ENCODE peak calls at places on chromosome 1, in ten cellular contexts. T is mesendoderm; I is hepatocyte; J is colonic mucosa; S is right lobe of liver; C is CD4-positive, alpha-beta memory T cell; Q is heart left ventricle; B is sigmoid colon; F is lung; H is breast epithelium. O is an unnamed sample.
A peak's percentile ranks its signal among the peaks of the same experiment; 100 is the strongest.

GRCh38 chr1:8985915-8986813 is 40.1 kb downstream of the SLC2A7 start:
- DNase-seq in T (no peak), I (peak; percentile 58), J (peak; percentile 82), S (peak; percentile 83), C (no peak), Q (peak; percentile 78), B (peak; percentile 95), F (peak; percentile 75), H (peak; percentile 92), O (peak; percentile 98)

GRCh38 chr1:43976890-43977289 is 2.1 kb upstream of the B4GALT2 start:
- DNase-seq in T (no peak), I (no peak), J (no peak), S (peak; percentile 39), C (no peak), Q (no peak), B (no peak), F (no peak), H (no peak), O (no peak)

GRCh38 chr1:231935856-231936255 is 309.3 kb downstream of the DISC1 start:
- DNase-seq in T (no peak), I (no peak), J (no peak), S (no peak), C (no peak), Q (no peak), B (no peak), F (no peak), H (no peak), O (no peak)

GRCh38 chr1:172893146-172893841 is 157.4 kb downstream of the TNFSF18 start:
- DNase-seq in T (no peak), I (no peak), J (no peak), S (no peak), C (no peak), Q (peak; percentile 42), B (no peak), F (no peak), H (no peak), O (no peak)

GRCh38 chr1:96926176-96926575 is 204.6 kb downstream of the PTBP2 start:
- DNase-seq in T (no peak), I (no peak), J (no peak), S (no peak), C (no peak), Q (no peak), B (no peak), F (no peak), H (no peak), O (no peak)

GRCh38 chr1:197024460-197024859 is 42.6 kb downstream of the F13B start:
- DNase-seq in T (no peak), I (no peak), J (no peak), S (no peak), C (no peak), Q (no peak), B (no peak), F (no peak), H (no peak), O (no peak)

GRCh38 chr1:179953974-179954493 is 576 bp upstream of the CEP350 start:
- DNase-seq in T (no peak), I (peak; percentile 55), J (no peak), S (no peak), C (no peak), Q (no peak), B (peak; percentile 65), F (peak; percentile 34), H (no peak), O (no peak)

GRCh38 chr1:116401646-116402176 is 28.7 kb downstream of the ATP1A1 start:
- DNase-seq in T (no peak), I (no peak), J (no peak), S (no peak), C (no peak), Q (no peak), B (no peak), F (no peak), H (no peak), O (no peak)

GRCh38 chr1:21939650-21940374 is 2.7 kb upstream of the HSPG2 start:
- DNase-seq in T (no peak), I (peak; percentile 92), J (peak; percentile 82), S (peak; percentile 79), C (no peak), Q (peak; percentile 86), B (peak; percentile 96), F (peak; percentile 79), H (peak; percentile 83), O (peak; percentile 56)

GRCh38 chr1:17251246-17251645 is 2.3 kb downstream of the PADI3 start:
- DNase-seq in T (no peak), I (no peak), J (no peak), S (no peak), C (no peak), Q (no peak), B (no peak), F (no peak), H (no peak), O (no peak)

GRCh38 chr1:210259496-210259895 is 26.9 kb downstream of the SERTAD4 start:
- DNase-seq in T (no peak), I (no peak), J (no peak), S (no peak), C (no peak), Q (no peak), B (no peak), F (no peak), H (no peak), O (no peak)

GRCh38 chr1:213821175-213821942 is 166.4 kb upstream of the PROX1 start:
- DNase-seq in T (no peak), I (no peak), J (no peak), S (no peak), C (no peak), Q (no peak), B (no peak), F (no peak), H (no peak), O (no peak)

GRCh38 chr1:175503538-175503937 is 239.9 kb downstream of the TNR start:
- DNase-seq in T (no peak), I (no peak), J (no peak), S (no peak), C (no peak), Q (no peak), B (no peak), F (no peak), H (no peak), O (no peak)

GRCh38 chr1:184242507-184242943 is 144.3 kb upstream of the C1orf21 start:
- DNase-seq in T (peak; percentile 82), I (peak; percentile 38), J (no peak), S (no peak), C (no peak), Q (no peak), B (no peak), F (no peak), H (no peak), O (no peak)

GRCh38 chr1:16048573-16049189 is 5.1 kb downstream of the CLCNKB start:
- DNase-seq in T (peak; percentile 94), I (peak; percentile 88), J (peak; percentile 43), S (no peak), C (peak; percentile 21), Q (peak; percentile 60), B (peak; percentile 76), F (peak; percentile 66), H (peak; percentile 27), O (peak; percentile 41)
- H3K27ac ChIP-seq in T (no peak overlapping the region), I (peak overlapping the region; percentile 24), J (no peak overlapping the region), S (no peak overlapping the region), C (no peak overlapping the region), Q (no peak overlapping the region), B (no peak overlapping the region), F (no peak overlapping the region), H (peak overlapping the region; percentile 3), O (no peak overlapping the region)

GRCh38 chr1:59477867-59478266 is 181.0 kb downstream of the FGGY start:
- DNase-seq in T (peak; percentile 13), I (no peak), J (no peak), S (no peak), C (no peak), Q (no peak), B (no peak), F (no peak), H (no peak), O (no peak)
- H3K4me1 ChIP-seq in T (no peaks in the 10 kb centered on the region), I (no peaks in the 10 kb centered on the region), J (no peaks in the 10 kb centered on the region), S (peaks cover 65% of the 10 kb centered on the region), C (no peaks in the 10 kb centered on the region), Q (no peaks in the 10 kb centered on the region), B (peaks cover 7% of the 10 kb centered on the region), F (peaks cover 2% of the 10 kb centered on the region), H (no peaks in the 10 kb centered on the region), O (no peaks in the 10 kb centered on the region)

DNA sequence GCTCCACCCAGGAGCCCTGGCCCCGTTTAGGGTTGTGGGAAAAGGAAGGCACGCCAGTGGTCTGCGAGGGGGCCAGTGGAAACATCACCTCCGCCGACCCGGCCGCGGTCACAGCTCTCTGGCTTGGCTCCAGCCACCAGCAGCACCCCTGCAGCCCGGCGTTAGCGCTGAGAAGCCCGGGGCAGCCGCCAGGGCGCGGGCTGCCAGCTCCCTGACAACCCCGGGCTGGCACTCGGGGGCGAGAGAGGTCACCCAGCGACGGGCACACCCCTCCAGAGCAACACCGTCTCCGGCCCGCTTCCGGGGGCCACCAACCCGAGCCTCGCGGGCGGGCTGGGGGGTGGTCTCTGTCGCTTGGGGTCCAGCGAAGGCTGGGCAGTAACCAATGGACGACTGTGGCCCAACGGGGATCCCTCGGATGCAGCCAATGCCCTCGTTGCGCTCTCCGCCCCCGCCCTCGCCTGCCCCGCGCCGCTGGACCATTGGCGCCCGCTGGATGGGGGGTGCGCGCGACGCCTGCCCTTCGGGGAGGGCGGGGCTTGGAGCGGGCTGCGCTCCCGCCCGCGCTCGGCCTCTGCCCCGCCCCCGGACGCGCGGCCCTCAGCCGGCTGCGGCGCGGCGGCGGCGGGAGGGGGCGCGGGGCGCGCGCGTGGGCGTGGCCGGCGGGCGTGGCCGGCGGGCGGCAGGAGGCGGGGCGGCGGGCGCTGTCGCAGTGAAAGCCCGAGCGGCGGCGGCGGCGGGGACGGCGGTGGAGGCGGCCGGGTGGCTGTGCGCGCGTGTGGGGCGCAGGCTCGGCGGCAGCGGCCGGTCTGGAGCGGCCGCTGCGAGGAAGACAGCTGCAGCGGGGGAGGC is at the start of gene MAN1C1:
- DNase-seq in T (peak; percentile 95), I (peak; percentile 95), J (peak; percentile 84), S (peak; percentile 92), C (peak; percentile 85), Q (peak; percentile 91), B (peak; percentile 93), F (peak; percentile 87), H (peak; percentile 66), O (peak; percentile 78)
- H3K27ac ChIP-seq in T (peak within 1 kb of the TSS; percentile 32), I (peak within 1 kb of the TSS; percentile 63), J (peak within 1 kb of the TSS; percentile 57), S (peak within 1 kb of the TSS; percentile 36), C (peak within 1 kb of the TSS; percentile 65), Q (peak within 1 kb of the TSS; percentile 74), B (peak within 1 kb of the TSS; percentile 89), F (peak within 1 kb of the TSS; percentile 67), H (peak within 1 kb of the TSS; percentile 77), O (peak within 1 kb of the TSS; percentile 87)

GRCh38 chr1:156310962-156311361 is 11.9 kb upstream of the VHLL start:
- DNase-seq in T (no peak), I (no peak), J (no peak), S (no peak), C (no peak), Q (no peak), B (peak; percentile 48), F (no peak), H (peak; percentile 66), O (peak; percentile 71)

GRCh38 chr1:156319664-156320063 is 18.4 kb downstream of the CCT3 start:
- DNase-seq in T (peak; percentile 22), I (peak; percentile 26), J (no peak), S (no peak), C (peak; percentile 13), Q (no peak), B (no peak), F (no peak), H (no peak), O (no peak)

GRCh38 chr1:156320560-156320959 is 17.5 kb downstream of the CCT3 start:
- DNase-seq in T (no peak), I (no peak), J (no peak), S (no peak), C (no peak), Q (no peak), B (no peak), F (no peak), H (no peak), O (no peak)

GRCh38 chr1:156316909-156317308 is 17.8 kb upstream of the VHLL start:
- DNase-seq in T (no peak), I (no peak), J (no peak), S (no peak), C (no peak), Q (no peak), B (peak; percentile 0), F (no peak), H (no peak), O (no peak)
- H3K4me1 ChIP-seq in T (no peaks in the 10 kb centered on the region), I (no peaks in the 10 kb centered on the region), J (no peaks in the 10 kb centered on the region), S (no peaks in the 10 kb centered on the region), C (no peaks in the 10 kb centered on the region), Q (no peaks in the 10 kb centered on the region), B (no peaks in the 10 kb centered on the region), F (no peaks in the 10 kb centered on the region), H (no peaks in the 10 kb centered on the region), O (no peaks in the 10 kb centered on the region)